ENCODE peak calls at places on chromosome 17, in six cellular contexts. L is stimulated activated CD8-positive, alpha-beta memory T cell treated with anti-CD3 and anti-CD28 coated beads, Interleukin-4, amount 100 ng/mL, for 4 hours; H is Daoy; U is H4; Q is activated CD4-positive, alpha-beta T cell treated with anti-CD3 and anti-CD28 coated beads, Interleukin-2, amount 50 U/mL, for 1 hour; E is mesothelial cell of epicardium. C is an unnamed sample.

GRCh38 chr17:80070375-80071115 is 30.8 kb upstream of the GAA start:
- DNase-seq in Q (no peak), L (no peak), H (no peak), E (no peak), U (no peak), C (no peak)

GRCh38 chr17:72527819-72528218 is 407.0 kb downstream of the SOX9 start:
- DNase-seq in H (no peak), E (no peak), U (no peak), L (no peak), Q (no peak), C (no peak)

GRCh38 chr17:17018612-17019429 is 23.4 kb upstream of the MPRIP start:
- DNase-seq in L (no peak), Q (no peak), H (no peak), E (no peak), U (no peak), C (no peak)

GRCh38 chr17:41254861-41255260 is 323 bp upstream of the KRTAP9-9 start:
- DNase-seq in L (no peak), U (no peak), Q (no peak), E (no peak), H (no peak), C (no peak)

GRCh38 chr17:75570034-75570676 is 17.4 kb upstream of the MYO15B start:
- DNase-seq in E (no peak), L (no peak), U (no peak), H (no peak), Q (no peak), C (no peak)

GRCh38 chr17:76053230-76054111 is 18.8 kb downstream of the SRP68 start:
- DNase-seq in U (no peak), Q (no peak), L (no peak), H (peak; percentile 72), E (no peak), C (no peak)

GRCh38 chr17:2635675-2636074 is 42.2 kb downstream of the PAFAH1B1 start:
- DNase-seq in U (no peak), Q (no peak), E (no peak), H (no peak), L (no peak), C (no peak)

GRCh38 chr17:14434506-14434905 is 133.6 kb downstream of the HS3ST3B1 start:
- DNase-seq in Q (no peak), U (no peak), E (no peak), H (no peak), L (no peak), C (no peak)

GRCh38 chr17:30243568-30243967 is 8.1 kb upstream of the SLC6A4 start:
- DNase-seq in L (no peak), E (no peak), U (no peak), H (no peak), Q (no peak), C (no peak)

GRCh38 chr17:49545811-49546545 is 29.7 kb upstream of the NXPH3 start:
- DNase-seq in U (no peak), E (no peak), Q (no peak), H (no peak), L (no peak), C (no peak)

GRCh38 chr17:79365836-79366831 is 244.7 kb downstream of the RBFOX3 start:
- DNase-seq in L (no peak), H (no peak), Q (no peak), U (no peak), E (no peak), C (no peak)

GRCh38 chr17:37489197-37490001 is at the start of gene DUSP14:
- DNase-seq in E (peak; percentile 84), H (peak; percentile 90), Q (peak; percentile 76), U (peak; percentile 66), L (peak; percentile 50), C (peak; percentile 51)

GRCh38 chr17:1267471-1267947 is 2.7 kb upstream of the BHLHA9 start:
- DNase-seq in E (no peak), Q (no peak), H (peak; percentile 64), L (no peak), U (no peak), C (no peak)

GRCh38 chr17:44906010-44906646 is 6.9 kb upstream of the EFTUD2 start:
- DNase-seq in E (no peak), L (no peak), Q (no peak), U (peak; percentile 94), H (peak; percentile 95), C (no peak)

GRCh38 chr17:2928294-2928890 is 132.2 kb downstream of the RAP1GAP2 start:
- DNase-seq in Q (no peak), L (no peak), E (no peak), H (no peak), U (no peak), C (no peak)

GRCh38 chr17:45888392-45888791 is 6.0 kb upstream of the MAPT start:
- DNase-seq in H (no peak), Q (no peak), L (no peak), E (no peak), U (no peak), C (no peak)

GRCh38 chr17:61460796-61461585 is 8.8 kb downstream of the TBX4 start:
- DNase-seq in L (no peak), E (no peak), U (no peak), H (no peak), Q (no peak), C (no peak)

GRCh38 chr17:80381416-80381923 is 33.5 kb upstream of the ENDOV start:
- DNase-seq in L (no peak), Q (no peak), U (no peak), E (no peak), H (no peak), C (no peak)

GRCh38 chr17:49555495-49556018 is 20.1 kb upstream of the NXPH3 start:
- DNase-seq in H (no peak), U (no peak), L (no peak), E (no peak), Q (no peak), C (no peak)

GRCh38 chr17:50830994-50831393 is 4.4 kb upstream of the WFIKKN2 start:
- DNase-seq in Q (no peak), H (no peak), L (no peak), E (no peak), U (no peak), C (no peak)

GRCh38 chr17:44102845-44103622 is 20.4 kb downstream of the HDAC5 start:
- DNase-seq in U (no peak), L (no peak), E (no peak), Q (no peak), H (no peak), C (no peak)

GRCh38 chr17:76458580-76459490 is 5.9 kb upstream of the UBE2O start:
- DNase-seq in H (peak; percentile 64), Q (no peak), E (peak; percentile 55), L (no peak), U (peak; percentile 49), C (peak; percentile 59)

GRCh38 chr17:64024781-64025731 is 4.6 kb upstream of the ICAM2 start:
- DNase-seq in L (no peak), E (no peak), U (no peak), Q (peak; percentile 44), H (no peak), C (no peak)

GRCh38 chr17:82358467-82359350 is at the start of gene TEX19:
- DNase-seq in Q (no peak), E (no peak), U (no peak), L (no peak), H (no peak), C (no peak)

GRCh38 chr17:50661348-50661747 is 26.7 kb downstream of the ABCC3 start:
- DNase-seq in U (no peak), E (no peak), H (peak; percentile 27), Q (no peak), L (no peak), C (no peak)

GRCh38 chr17:76992911-76993310 is 124.7 kb downstream of the MGAT5B start:
- DNase-seq in U (no peak), E (no peak), Q (no peak), H (no peak), L (no peak), C (no peak)

GRCh38 chr17:44219636-44220210 is at the start of gene UBTF:
- DNase-seq in U (no peak), H (peak; percentile 70), E (peak; percentile 74), Q (peak; percentile 73), L (no peak), C (peak; percentile 63)

GRCh38 chr17:75816693-75817092 is 27.5 kb downstream of the UNC13D start:
- DNase-seq in L (no peak), H (no peak), E (no peak), U (no peak), Q (no peak), C (no peak)

GRCh38 chr17:63946440-63947363 is 14.6 kb upstream of the CD79B start:
- DNase-seq in E (peak; percentile 62), U (peak; percentile 43), Q (peak; percentile 47), H (peak; percentile 59), L (no peak), C (peak; percentile 72)

GRCh38 chr17:4049546-4049945 is 85.3 kb upstream of the ATP2A3 start:
- DNase-seq in H (no peak), Q (no peak), E (no peak), L (no peak), U (no peak), C (no peak)

GRCh38 chr17:72890711-72891110 is 201.8 kb downstream of the SLC39A11 start:
- DNase-seq in U (no peak), Q (no peak), E (no peak), H (no peak), L (no peak), C (no peak)

GRCh38 chr17:54968954-54969400 is 412 bp downstream of the STXBP4 start:
- DNase-seq in H (no peak), E (no peak), U (peak; percentile 19), L (peak; percentile 6), Q (no peak), C (peak; percentile 9)

GRCh38 chr17:1347681-1348318 is 52.2 kb downstream of the YWHAE start:
- DNase-seq in H (no peak), E (no peak), L (no peak), Q (peak; percentile 29), U (no peak), C (no peak)

GRCh38 chr17:63665527-63666214 is 34.3 kb downstream of the LIMD2 start:
- DNase-seq in L (no peak), U (no peak), E (no peak), Q (no peak), H (no peak), C (peak; percentile 95)

GRCh38 chr17:1030684-1031557 is 34.0 kb downstream of the TIMM22 start:
- DNase-seq in U (no peak), L (no peak), E (no peak), Q (no peak), H (no peak), C (no peak)

GRCh38 chr17:15498107-15498506 is 30.7 kb upstream of the CDRT4 start:
- DNase-seq in U (no peak), Q (no peak), E (no peak), H (peak; percentile 21), L (no peak), C (no peak)

GRCh38 chr17:42276609-42277341 is 584 bp upstream of the STAT5B start:
- DNase-seq in E (peak; percentile 63), U (peak; percentile 81), Q (peak; percentile 23), H (peak; percentile 83), L (no peak), C (peak; percentile 41)

GRCh38 chr17:36675786-36676185 is 74.4 kb downstream of the MRM1 start:
- DNase-seq in L (no peak), E (no peak), U (no peak), H (no peak), Q (no peak), C (no peak)